ENCODE peak calls at places on chromosomes 13 and 19, in nine cellular contexts. One of them, this sample, is unnamed.

GRCh38 chr13:46100191-46100877 is 4.5 kb downstream of the CPB2 start:
- DNase-seq in HCEC 1CT: peak; percentile 42
- DNase-seq in astrocyte of the hippocampus: no peak
- DNase-seq in nephron progenitor cell: no peak
- DNase-seq in lung: no peak
- DNase-seq in H9: no peak
- DNase-seq in GOT3: no peak
- DNase-seq in B cell: no peak
- DNase-seq in hepatic stellate cell: no peak
- DNase-seq in this sample: no peak

GRCh38 chr13:75870397-75870801 is 234.3 kb downstream of the LMO7 start:
- DNase-seq in HCEC 1CT: peak; percentile 15
- DNase-seq in astrocyte of the hippocampus: peak; percentile 33
- DNase-seq in nephron progenitor cell: no peak
- DNase-seq in lung: no peak
- DNase-seq in H9: no peak
- DNase-seq in GOT3: no peak
- DNase-seq in B cell: peak; percentile 35
- DNase-seq in hepatic stellate cell: no peak
- DNase-seq in this sample: no peak

GRCh38 chr13:76222511-76222910 is 586.4 kb downstream of the LMO7 start:
- DNase-seq in HCEC 1CT: no peak
- DNase-seq in astrocyte of the hippocampus: peak; percentile 11
- DNase-seq in nephron progenitor cell: no peak
- DNase-seq in lung: no peak
- DNase-seq in H9: no peak
- DNase-seq in GOT3: no peak
- DNase-seq in B cell: no peak
- DNase-seq in hepatic stellate cell: no peak
- DNase-seq in this sample: no peak

GRCh38 chr19:42563352-42564210 is 31.1 kb downstream of the CEACAM8 start:
- DNase-seq in HCEC 1CT: peak; percentile 40
- DNase-seq in astrocyte of the hippocampus: peak; percentile 55
- DNase-seq in nephron progenitor cell: peak; percentile 42
- DNase-seq in lung: no peak
- DNase-seq in H9: peak; percentile 61
- DNase-seq in GOT3: no peak
- DNase-seq in B cell: peak; percentile 60
- DNase-seq in hepatic stellate cell: peak; percentile 60
- DNase-seq in this sample: no peak

GRCh38 chr19:35073941-35074340 is 32.4 kb downstream of the HPN start:
- DNase-seq in HCEC 1CT: no peak
- DNase-seq in astrocyte of the hippocampus: no peak
- DNase-seq in nephron progenitor cell: no peak
- DNase-seq in lung: no peak
- DNase-seq in H9: no peak
- DNase-seq in GOT3: no peak
- DNase-seq in B cell: no peak
- DNase-seq in hepatic stellate cell: no peak
- DNase-seq in this sample: no peak

GRCh38 chr13:105121221-105121620 is 1414.2 kb downstream of the EFNB2 start:
- DNase-seq in HCEC 1CT: no peak
- DNase-seq in astrocyte of the hippocampus: no peak
- DNase-seq in nephron progenitor cell: no peak
- DNase-seq in lung: no peak
- DNase-seq in H9: no peak
- DNase-seq in GOT3: no peak
- DNase-seq in B cell: no peak
- DNase-seq in hepatic stellate cell: no peak
- DNase-seq in this sample: no peak

GRCh38 chr19:58338336-58338735 is 11.5 kb downstream of the ZSCAN22 start:
- DNase-seq in HCEC 1CT: no peak
- DNase-seq in astrocyte of the hippocampus: no peak
- DNase-seq in nephron progenitor cell: no peak
- DNase-seq in lung: no peak
- DNase-seq in H9: no peak
- DNase-seq in GOT3: no peak
- DNase-seq in B cell: no peak
- DNase-seq in hepatic stellate cell: no peak
- DNase-seq in this sample: no peak

GRCh38 chr19:36577271-36577996 is 4.3 kb upstream of the ZNF529 start:
- DNase-seq in HCEC 1CT: no peak
- DNase-seq in astrocyte of the hippocampus: peak; percentile 21
- DNase-seq in nephron progenitor cell: no peak
- DNase-seq in lung: no peak
- DNase-seq in H9: no peak
- DNase-seq in GOT3: no peak
- DNase-seq in B cell: no peak
- DNase-seq in hepatic stellate cell: no peak
- DNase-seq in this sample: no peak

GRCh38 chr13:26266311-26266710 is 12.4 kb downstream of the CDK8 start:
- DNase-seq in HCEC 1CT: no peak
- DNase-seq in astrocyte of the hippocampus: no peak
- DNase-seq in nephron progenitor cell: no peak
- DNase-seq in lung: no peak
- DNase-seq in H9: no peak
- DNase-seq in GOT3: no peak
- DNase-seq in B cell: no peak
- DNase-seq in hepatic stellate cell: no peak
- DNase-seq in this sample: no peak

GRCh38 chr13:35143123-35143522 is 201.1 kb downstream of the NBEA start:
- DNase-seq in HCEC 1CT: no peak
- DNase-seq in astrocyte of the hippocampus: no peak
- DNase-seq in nephron progenitor cell: no peak
- DNase-seq in lung: no peak
- DNase-seq in H9: no peak
- DNase-seq in GOT3: no peak
- DNase-seq in B cell: no peak
- DNase-seq in hepatic stellate cell: no peak
- DNase-seq in this sample: no peak

GRCh38 chr19:3413796-3414327 is 47.5 kb downstream of the NFIC start:
- DNase-seq in HCEC 1CT: no peak
- DNase-seq in astrocyte of the hippocampus: no peak
- DNase-seq in nephron progenitor cell: no peak
- DNase-seq in lung: no peak
- DNase-seq in H9: no peak
- DNase-seq in GOT3: no peak
- DNase-seq in B cell: no peak
- DNase-seq in hepatic stellate cell: no peak
- DNase-seq in this sample: no peak

GRCh38 chr19:33199441-33200265 is 5.5 kb downstream of the LRP3 start:
- DNase-seq in HCEC 1CT: no peak
- DNase-seq in astrocyte of the hippocampus: peak; percentile 32
- DNase-seq in nephron progenitor cell: no peak
- DNase-seq in lung: no peak
- DNase-seq in H9: no peak
- DNase-seq in GOT3: no peak
- DNase-seq in B cell: no peak
- DNase-seq in hepatic stellate cell: no peak
- DNase-seq in this sample: no peak

GRCh38 chr19:29873801-29874575 is 62.2 kb downstream of the CCNE1 start:
- DNase-seq in HCEC 1CT: no peak
- DNase-seq in astrocyte of the hippocampus: no peak
- DNase-seq in nephron progenitor cell: no peak
- DNase-seq in lung: no peak
- DNase-seq in H9: no peak
- DNase-seq in GOT3: no peak
- DNase-seq in B cell: no peak
- DNase-seq in hepatic stellate cell: no peak
- DNase-seq in this sample: no peak

GRCh38 chr19:15022752-15023151 is 26.5 kb upstream of the CASP14 start:
- DNase-seq in HCEC 1CT: no peak
- DNase-seq in astrocyte of the hippocampus: no peak
- DNase-seq in nephron progenitor cell: no peak
- DNase-seq in lung: no peak
- DNase-seq in H9: peak; percentile 34
- DNase-seq in GOT3: no peak
- DNase-seq in B cell: no peak
- DNase-seq in hepatic stellate cell: no peak
- DNase-seq in this sample: no peak

This sample was measured in cortex of kidney.